ENCODE peak calls at places on chromosome 9, in five cellular contexts. W is lower leg skin, G is astrocyte, J is B cell, F is HFFc6. I is an unnamed sample.

GRCh38 chr9:128341435-128341849 is 1.1 kb downstream of the SLC27A4 start:
- DNase-seq in G (peak), F (peak), W (peak), J (peak), I (peak)

GRCh38 chr9:128891354-128892222 is 9.7 kb downstream of the LRRC8A start:
- DNase-seq in G (no peak), F (no peak), W (no peak), J (no peak), I (no peak)

GRCh38 chr9:86355814-86356213 is 1.6 kb upstream of the TUT7 start:
- DNase-seq in J (no peak), G (no peak), F (no peak), W (no peak), I (no peak)

GRCh38 chr9:21993893-21994525 is at the start of gene CDKN2A:
- DNase-seq in J (peak), G (no peak), W (no peak), F (peak), I (peak)

GRCh38 chr9:104983491-104983890 is 55.5 kb upstream of the ABCA1 start:
- DNase-seq in J (no peak), F (no peak), G (no peak), W (no peak), I (no peak)

GRCh38 chr9:100206899-100207298 is 107.9 kb downstream of the INVS start:
- DNase-seq in G (peak), W (no peak), J (no peak), F (peak), I (peak)

GRCh38 chr9:96246267-96246671 is 55.7 kb downstream of the HSD17B3 start:
- DNase-seq in J (no peak), G (no peak), W (no peak), F (no peak), I (no peak)

GRCh38 chr9:113026200-113026599 is 14.2 kb upstream of the ZNF883 start:
- DNase-seq in F (peak), J (no peak), G (no peak), W (no peak), I (peak)

GRCh38 chr9:80789831-80790230 is 899.5 kb downstream of the TLE1 start:
- DNase-seq in F (no peak), G (peak), J (no peak), W (no peak), I (no peak)

GRCh38 chr9:111094433-111095421 is 56.5 kb upstream of the LPAR1 start:
- DNase-seq in G (peak), F (peak), J (no peak), W (no peak), I (peak)

GRCh38 chr9:38008168-38009034 is 60.6 kb downstream of the SHB start:
- DNase-seq in J (no peak), G (peak), F (peak), W (no peak), I (peak)

GRCh38 chr9:120481248-120481647 is 98.7 kb downstream of the CDK5RAP2 start:
- DNase-seq in G (no peak), W (no peak), J (no peak), F (no peak), I (no peak)

GRCh38 chr9:27183151-27183550 is 74.1 kb downstream of the TEK start:
- DNase-seq in F (no peak), W (no peak), G (peak), J (no peak), I (no peak)

GRCh38 chr9:86549920-86550319 is 195.7 kb upstream of the TUT7 start:
- DNase-seq in F (no peak), J (no peak), W (no peak), G (no peak), I (no peak)

GRCh38 chr9:137022620-137023008 is 5.4 kb downstream of the ABCA2 start:
- DNase-seq in G (no peak), W (no peak), F (no peak), J (no peak), I (no peak)

GRCh38 chr9:107867738-107868137 is 378.2 kb upstream of the KLF4 start:
- DNase-seq in F (no peak), W (no peak), G (no peak), J (no peak), I (no peak)

GRCh38 chr9:88775037-88775471 is 216.2 kb upstream of the S1PR3 start:
- DNase-seq in J (no peak), G (peak), W (peak), F (peak), I (peak)

GRCh38 chr9:108436470-108436869 is 419.3 kb downstream of the ACTL7B start:
- DNase-seq in G (peak), J (no peak), F (no peak), W (no peak), I (no peak)

GRCh38 chr9:76180541-76180940 is 213.7 kb downstream of the RFK start:
- DNase-seq in G (peak), J (no peak), W (no peak), F (no peak), I (peak)

GRCh38 chr9:109498195-109499060 is at the start of gene PTPN3:
- DNase-seq in J (no peak), G (no peak), F (no peak), W (no peak), I (no peak)

GRCh38 chr9:87270241-87271234 is 227.1 kb upstream of the DAPK1 start:
- DNase-seq in J (no peak), W (peak), G (peak), F (peak), I (peak)